ENCODE peak calls at places on chromosomes 5 and 9, in six cellular contexts. E is H4; Y is HCT116; J is prostate gland; M is activated CD4-positive, alpha-beta T cell treated with anti-CD3 and anti-CD28 coated beads, Interleukin-2, amount 10 ng/mL, durations not matched to agents 7 days and 5 days; C is keratinocyte. Q is an unnamed sample.

GRCh38 chr5:78797945-78798731 is 149.6 kb upstream of the LHFPL2 start:
- DNase-seq in J (no peak), M (no peak), Y (no peak), E (no peak), C (no peak), Q (no peak)

GRCh38 chr9:87324613-87325194 is 173.0 kb upstream of the DAPK1 start:
- DNase-seq in C (peak; percentile 19), J (peak; percentile 36), Y (peak; percentile 44), M (peak; percentile 16), E (peak; percentile 65), Q (no peak)

GRCh38 chr5:82748688-82749091 is 328.5 kb downstream of the TMEM167A start:
- DNase-seq in C (no peak), Y (no peak), E (no peak), M (no peak), J (no peak), Q (no peak)

GRCh38 chr5:96790851-96791513 is 16.8 kb downstream of the ERAP1 start:
- DNase-seq in E (no peak), J (no peak), C (no peak), M (no peak), Y (no peak), Q (no peak)

GRCh38 chr5:42995152-42995751 is 44.9 kb downstream of the ANXA2R start:
- DNase-seq in Y (no peak), E (no peak), M (no peak), C (no peak), J (no peak), Q (no peak)

GRCh38 chr5:94028001-94028400 is 286.6 kb upstream of the POU5F2 start:
- DNase-seq in M (no peak), Y (no peak), J (no peak), E (no peak), C (no peak), Q (no peak)

GRCh38 chr5:58828145-58828544 is 245.3 kb downstream of the RAB3C start:
- DNase-seq in J (no peak), Y (no peak), M (no peak), C (no peak), E (no peak), Q (no peak)

GRCh38 chr9:128633601-128634000 is 23.0 kb downstream of the DYNC2I2 start:
- DNase-seq in J (no peak), C (no peak), Y (no peak), M (no peak), E (no peak), Q (no peak)

GRCh38 chr5:149776376-149777305 is 46.5 kb downstream of the PPARGC1B start:
- DNase-seq in M (no peak), J (peak; percentile 40), E (no peak), C (no peak), Y (no peak), Q (no peak)

GRCh38 chr5:159052282-159053011 is 47.3 kb downstream of the EBF1 start:
- DNase-seq in J (no peak), E (no peak), Y (no peak), C (no peak), M (no peak), Q (no peak)

GRCh38 chr9:124300312-124300711 is 42.6 kb downstream of the NEK6 start:
- DNase-seq in M (no peak), E (no peak), Y (no peak), C (no peak), J (no peak), Q (no peak)

GRCh38 chr5:73892806-73893205 is 266.8 kb downstream of the ARHGEF28 start:
- DNase-seq in Y (no peak), J (no peak), C (no peak), E (no peak), M (no peak), Q (no peak)

GRCh38 chr9:78030553-78031270 is 899 bp downstream of the GNAQ start:
- DNase-seq in Y (no peak), C (no peak), J (peak; percentile 56), E (peak; percentile 25), M (peak; percentile 63), Q (no peak)

GRCh38 chr5:140554454-140554853 is 2.8 kb downstream of the SRA1 start:
- DNase-seq in M (no peak), C (no peak), J (no peak), Y (no peak), E (no peak), Q (no peak)

GRCh38 chr9:135249711-135250110 is 162.2 kb downstream of the OLFM1 start:
- DNase-seq in C (no peak), M (no peak), Y (no peak), J (no peak), E (no peak), Q (no peak)

GRCh38 chr5:52497133-52497693 is 290.5 kb upstream of the ITGA1 start:
- DNase-seq in M (no peak), Y (no peak), C (no peak), E (no peak), J (no peak), Q (no peak)

GRCh38 chr5:149133795-149134777 is 7.2 kb upstream of the ABLIM3 start:
- DNase-seq in E (peak; percentile 78), J (no peak), C (no peak), Y (peak; percentile 89), M (no peak), Q (no peak)

GRCh38 chr9:3215658-3216057 is 310.1 kb downstream of the RFX3 start:
- DNase-seq in C (no peak), J (no peak), Y (no peak), E (no peak), M (no peak), Q (no peak)

GRCh38 chr9:105438136-105438839 is 9.5 kb upstream of the FSD1L start:
- DNase-seq in Y (no peak), C (no peak), M (no peak), E (peak; percentile 67), J (no peak), Q (no peak)

GRCh38 chr5:117454716-117455212 is 880.1 kb upstream of the SEMA6A start:
- DNase-seq in C (peak; percentile 17), Y (peak; percentile 62), M (peak; percentile 50), J (peak; percentile 25), E (peak; percentile 64), Q (no peak)

GRCh38 chr5:135829681-135830383 is 4.6 kb upstream of the SLC25A48 start:
- DNase-seq in C (no peak), J (peak; percentile 71), Y (peak; percentile 63), M (peak; percentile 46), E (peak; percentile 61), Q (peak; percentile 88)

GRCh38 chr5:147860641-147861025 is 17.9 kb upstream of the SCGB3A2 start:
- DNase-seq in Y (no peak), J (no peak), E (no peak), C (no peak), M (no peak), Q (no peak)

GRCh38 chr5:79966479-79966878 is 24.6 kb downstream of the MTX3 start:
- DNase-seq in Y (no peak), C (no peak), M (no peak), J (no peak), E (no peak), Q (no peak)

GRCh38 chr5:74326571-74327338 is 313.8 kb downstream of the ENC1 start:
- DNase-seq in C (peak; percentile 91), M (peak; percentile 52), J (peak; percentile 17), E (peak; percentile 92), Y (peak; percentile 87), Q (no peak)

GRCh38 chr9:29006603-29007002 is 1433.3 kb upstream of the C9orf72 start:
- DNase-seq in J (no peak), M (no peak), E (no peak), Y (no peak), C (no peak), Q (no peak)

GRCh38 chr5:104048231-104048630 is 485.6 kb upstream of the NUDT12 start:
- DNase-seq in Y (no peak), J (no peak), M (no peak), E (no peak), C (no peak), Q (no peak)

GRCh38 chr9:106648799-106649198 is 214.2 kb upstream of the ZNF462 start:
- DNase-seq in M (no peak), Y (peak; percentile 6), C (no peak), J (no peak), E (no peak), Q (no peak)

GRCh38 chr5:138752341-138752950 is 779 bp upstream of the CTNNA1 start:
- DNase-seq in Y (peak; percentile 34), C (no peak), M (no peak), E (no peak), J (peak; percentile 44), Q (no peak)

GRCh38 chr5:39194466-39195136 is 24.8 kb downstream of the FYB1 start:
- DNase-seq in Y (no peak), C (no peak), E (peak; percentile 54), J (no peak), M (no peak), Q (no peak)

GRCh38 chr5:125668904-125669303 is 754.3 kb upstream of the GRAMD2B start:
- DNase-seq in E (no peak), Y (no peak), M (no peak), C (peak; percentile 54), J (no peak), Q (no peak)

GRCh38 chr9:87065981-87066380 is 118.7 kb upstream of the GAS1 start:
- DNase-seq in M (no peak), C (no peak), Y (no peak), J (no peak), E (no peak), Q (no peak)

GRCh38 chr5:61277190-61277589 is 54.9 kb upstream of the ZSWIM6 start:
- DNase-seq in C (no peak), Y (no peak), M (peak; percentile 23), E (no peak), J (no peak), Q (no peak)

Q was measured in osteocyte.